ENCODE peak calls at places on chromosomes 5 and 9, in seven cellular contexts. R is mammary epithelial cell, E is stomach, J is IMR-90, X is cardiac fibroblast, B is right lobe of liver, A is AG10803. N is an unnamed sample.

GRCh38 chr5:140926211-140926902 is at the start of gene PCDHAC1:
- DNase-seq in B (peak), X (peak), J (no peak), R (peak), A (peak), E (peak), N (peak)

GRCh38 chr9:36078047-36078446 is 41.3 kb downstream of the RECK start:
- DNase-seq in B (no peak), A (no peak), R (no peak), X (no peak), E (no peak), J (no peak), N (no peak)

GRCh38 chr5:54531536-54531935 is 14.0 kb downstream of the SNX18 start:
- DNase-seq in B (no peak), R (peak), X (no peak), E (no peak), J (no peak), A (no peak), N (peak)

GRCh38 chr5:96026334-96027065 is 64.8 kb upstream of the ELL2 start:
- DNase-seq in B (no peak), E (no peak), R (peak), X (peak), J (peak), A (peak), N (peak)

GRCh38 chr5:152113401-152113800 is 188.8 kb upstream of the GLRA1 start:
- DNase-seq in A (no peak), B (no peak), E (no peak), J (no peak), R (no peak), X (no peak), N (no peak)

GRCh38 chr5:79702606-79703380 is 13.2 kb downstream of the CMYA5 start:
- DNase-seq in A (peak), X (peak), J (no peak), B (no peak), E (no peak), R (peak), N (peak)

GRCh38 chr5:33969572-33970452 is 14.7 kb downstream of the SLC45A2 start:
- DNase-seq in A (peak), E (no peak), R (peak), B (no peak), J (peak), X (peak), N (peak)

GRCh38 chr9:27924502-27924901 is 351.2 kb upstream of the C9orf72 start:
- DNase-seq in A (no peak), R (peak), E (no peak), J (no peak), B (no peak), X (no peak), N (peak)

GRCh38 chr9:15069106-15069505 is 158.9 kb upstream of the FREM1 start:
- DNase-seq in J (no peak), B (no peak), R (no peak), E (no peak), A (no peak), X (no peak), N (no peak)

GRCh38 chr9:84436386-84437114 is 96.0 kb upstream of the SLC28A3 start:
- DNase-seq in B (no peak), R (no peak), J (no peak), A (no peak), X (peak), E (no peak), N (no peak)

GRCh38 chr9:91937031-91937430 is 13.0 kb downstream of the ROR2 start:
- DNase-seq in A (no peak), J (no peak), R (no peak), X (no peak), E (peak), B (no peak), N (no peak)

GRCh38 chr9:120928720-120929389 is 2.3 kb upstream of the TRAF1 start:
- DNase-seq in B (peak), A (peak), E (peak), J (no peak), R (peak), X (peak), N (peak)

GRCh38 chr5:90558344-90559192 is at the start of gene ADGRV1:
- DNase-seq in X (peak), E (peak), B (peak), A (peak), R (peak), J (peak), N (peak)

GRCh38 chr5:100777680-100778281 is 125.3 kb downstream of the ST8SIA4 start:
- DNase-seq in B (no peak), E (no peak), J (peak), X (peak), A (peak), R (peak), N (peak)

GRCh38 chr9:106587021-106587420 is 275.9 kb upstream of the ZNF462 start:
- DNase-seq in R (peak), J (no peak), E (no peak), X (no peak), B (no peak), A (peak), N (peak)

GRCh38 chr5:173099461-173099860 is 43.3 kb downstream of the CREBRF start:
- DNase-seq in A (no peak), R (no peak), B (no peak), E (no peak), J (no peak), X (no peak), N (no peak)

GRCh38 chr5:116466740-116467139 is 107.9 kb downstream of the SEMA6A start:
- DNase-seq in X (no peak), J (no peak), R (no peak), B (no peak), E (no peak), A (no peak), N (no peak)

GRCh38 chr9:110918316-110919054 is 119.8 kb downstream of the LPAR1 start:
- DNase-seq in B (no peak), A (peak), E (no peak), J (peak), X (peak), R (peak), N (peak)

GRCh38 chr5:117888688-117889087 is 1099.7 kb downstream of the DTWD2 start:
- DNase-seq in E (no peak), X (peak), A (no peak), B (no peak), R (no peak), J (peak), N (no peak)

GRCh38 chr5:119327018-119327417 is 28.8 kb upstream of the TNFAIP8 start:
- DNase-seq in X (peak), A (peak), J (peak), B (no peak), R (no peak), E (no peak), N (no peak)

GRCh38 chr5:176597417-176598389 is 12.3 kb downstream of the GPRIN1 start:
- DNase-seq in R (no peak), A (no peak), J (no peak), E (no peak), B (peak), X (no peak), N (no peak)

GRCh38 chr5:176595386-176595943 is 14.5 kb downstream of the GPRIN1 start:
- DNase-seq in A (no peak), J (no peak), X (no peak), R (no peak), E (no peak), B (no peak), N (no peak)

GRCh38 chr5:176596069-176596656 is 13.8 kb downstream of the GPRIN1 start:
- DNase-seq in E (no peak), J (no peak), X (no peak), A (no peak), R (no peak), B (peak), N (no peak)

GRCh38 chr5:176594554-176594953 is 15.4 kb downstream of the GPRIN1 start:
- DNase-seq in B (no peak), J (no peak), R (no peak), X (no peak), A (no peak), E (no peak), N (no peak)

DNA sequence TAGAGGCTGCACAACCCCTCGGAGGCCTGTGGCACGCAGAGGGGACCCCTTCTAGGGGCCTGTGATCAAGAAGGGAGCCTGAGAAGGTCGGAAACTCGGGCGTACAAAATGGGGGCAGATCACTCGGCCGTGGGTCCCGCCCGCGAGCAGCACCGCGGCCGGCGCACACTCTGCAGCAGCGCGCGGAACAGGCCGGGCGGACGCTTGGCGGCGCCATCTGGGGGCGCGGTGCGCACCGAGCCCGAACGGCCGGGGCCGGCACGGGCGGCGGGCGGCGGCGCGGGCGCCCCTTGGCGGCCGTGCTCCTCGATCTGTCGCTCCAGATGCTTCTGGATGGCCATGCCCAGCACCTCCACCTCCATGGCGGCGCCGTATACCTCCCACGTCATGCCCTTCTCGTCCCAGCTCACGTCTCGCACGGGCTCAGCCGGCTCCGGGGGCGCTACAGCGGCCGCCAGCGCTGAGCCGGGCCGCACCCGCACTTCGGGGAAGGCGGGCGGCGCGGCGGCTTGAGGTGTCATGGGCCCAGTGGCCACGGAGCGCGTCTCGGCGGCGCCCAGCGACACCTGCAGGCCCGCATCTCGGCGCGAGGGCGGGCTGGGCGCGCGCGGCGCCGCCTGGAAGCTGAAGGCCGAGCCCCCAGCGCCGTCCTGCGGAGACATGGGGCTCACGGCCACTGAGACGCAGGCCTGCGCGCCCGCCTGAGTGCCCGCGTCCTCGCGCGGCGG is 13.1 kb downstream of the GPRIN1 start:
- DNase-seq in R (no peak), X (peak), A (peak), J (no peak), E (peak), B (peak), N (peak)
- TF ChIP-seq CTCF in R (no peak), X (no peak), A (no peak), J (no peak), E (no peak), B (peak), N (no peak)

DNA sequence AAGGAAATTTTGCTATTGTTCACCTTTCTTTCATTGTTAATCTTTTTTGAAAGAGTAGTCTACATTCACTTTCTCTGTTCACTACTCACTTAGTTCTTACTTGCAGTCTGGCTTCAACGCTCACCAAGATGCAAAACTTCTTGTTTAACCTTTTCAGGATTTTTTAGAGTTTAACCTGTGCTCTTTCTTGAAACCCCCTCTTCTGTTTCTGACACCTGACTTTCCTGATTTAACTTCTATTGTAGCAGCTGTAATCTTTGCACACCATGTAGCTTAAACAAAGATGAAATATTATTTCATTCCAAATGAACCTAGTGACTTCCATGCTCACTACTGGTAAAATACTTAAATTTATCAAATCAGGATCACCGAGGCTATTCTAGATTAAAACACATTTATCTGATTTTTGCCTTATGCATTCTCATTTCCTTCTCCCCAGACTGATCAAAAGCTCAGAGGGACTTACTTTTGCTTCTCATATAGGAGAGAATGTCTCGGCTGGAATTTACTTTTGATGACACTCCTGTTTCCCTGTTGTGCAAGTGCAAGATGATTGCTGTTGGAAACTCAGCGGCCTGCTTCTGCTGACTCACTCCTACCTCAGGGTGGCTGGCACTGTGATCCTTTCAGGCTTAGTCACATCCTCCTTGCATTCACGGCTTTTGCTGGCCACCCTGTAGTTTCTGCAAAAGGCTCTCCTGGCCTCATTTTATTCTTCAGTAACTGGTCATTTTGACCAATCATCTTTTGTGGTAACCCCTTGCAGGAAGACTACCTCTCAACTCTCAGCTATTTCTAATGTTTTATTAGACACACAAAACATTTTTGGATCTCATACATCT is 109.3 kb upstream of the IFNE start:
- DNase-seq in A (peak), E (peak), B (no peak), J (peak), R (peak), X (peak), N (peak)
- H3K4me3 ChIP-seq in A (peak), E (no peak), B (no peak), J (no peak), R (peak), X (peak), N (peak)

GRCh38 chr9:114289571-114290481 is 33.1 kb upstream of the ORM1 start:
- DNase-seq in A (no peak), B (peak), J (no peak), R (no peak), X (no peak), E (no peak), N (no peak)

GRCh38 chr9:114289106-114289505 is 33.8 kb upstream of the ORM1 start:
- DNase-seq in A (no peak), X (no peak), J (no peak), B (peak), E (no peak), R (no peak), N (no peak)

GRCh38 chr9:114287763-114288232 is 35.1 kb upstream of the ORM1 start:
- DNase-seq in J (no peak), X (no peak), B (peak), R (no peak), E (no peak), A (no peak), N (no peak)

GRCh38 chr9:114287001-114287762 is 35.7 kb upstream of the ORM1 start:
- DNase-seq in A (no peak), E (no peak), J (no peak), R (no peak), X (no peak), B (peak), N (no peak)

DNA sequence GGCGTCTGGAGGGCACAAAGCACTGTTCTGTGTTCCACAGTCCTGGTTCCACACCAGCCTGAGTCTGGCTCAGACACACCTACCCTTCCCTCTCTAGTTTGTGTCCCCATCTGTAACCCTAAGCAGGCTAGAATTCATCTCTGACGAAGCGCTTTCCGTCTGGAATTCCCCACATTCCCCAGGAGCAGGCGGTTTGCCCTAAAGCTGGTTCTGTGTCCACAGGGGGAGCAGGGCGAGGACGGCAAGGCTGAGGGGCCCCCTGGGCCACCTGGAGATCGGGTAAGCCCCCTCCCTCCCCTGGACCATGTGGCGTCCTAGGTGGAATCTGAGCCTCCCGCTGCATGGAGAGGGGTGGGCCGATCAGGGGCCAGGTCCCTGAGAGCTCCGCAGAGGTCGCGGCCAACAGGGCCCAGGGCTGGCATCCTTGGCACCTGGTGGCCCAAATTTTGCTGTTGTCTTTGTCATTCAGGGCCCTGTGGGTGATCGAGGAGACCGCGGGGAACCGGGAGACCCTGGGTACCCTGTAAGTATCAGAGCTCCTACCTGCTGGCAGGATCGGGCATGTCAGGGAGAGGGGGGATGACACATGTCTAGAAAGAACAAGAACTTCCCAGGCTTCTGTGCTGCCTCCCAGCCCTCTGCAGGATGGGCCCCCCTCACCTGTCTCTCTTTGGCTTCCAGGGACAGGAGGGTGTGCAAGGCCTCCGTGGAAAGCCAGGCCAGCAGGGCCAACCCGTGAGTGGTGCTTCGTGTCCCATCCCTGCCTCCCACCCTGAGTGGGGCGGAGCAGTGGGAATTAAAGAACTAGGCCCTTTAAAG is 34.5 kb upstream of the ORM1 start:
- DNase-seq in A (peak), J (peak), E (peak), X (peak), B (peak), R (peak), N (peak)
- TF ChIP-seq CTCF in A (peak), J (peak), E (no peak), X (no peak), B (no peak), R (no peak), N (no peak)

DNA sequence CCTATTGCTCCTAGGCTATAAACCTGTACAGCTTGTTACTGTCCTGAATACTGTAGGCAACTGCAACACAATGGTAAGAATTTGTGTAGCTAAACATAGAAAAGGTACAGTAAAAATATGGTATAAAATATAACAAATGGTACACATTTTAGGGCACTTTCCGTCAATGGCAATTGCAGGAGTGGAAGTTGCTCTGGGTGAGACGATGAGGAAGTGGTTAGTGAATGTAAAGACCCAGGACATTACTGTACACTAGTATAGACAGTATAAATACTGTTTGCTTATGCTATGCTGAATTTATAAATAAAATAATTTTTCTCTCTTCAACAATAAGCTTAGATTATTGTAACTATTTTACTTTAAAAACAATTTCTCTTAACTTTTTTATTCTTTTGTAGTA is 15.6 kb upstream of the ADRB2 start:
- DNase-seq in X (no peak), E (no peak), B (no peak), R (no peak), A (no peak), J (no peak), N (no peak)
- H3K4me3 ChIP-seq in X (no peak), E (no peak), B (no peak), R (no peak), A (no peak), J (no peak), N (no peak)

DNA sequence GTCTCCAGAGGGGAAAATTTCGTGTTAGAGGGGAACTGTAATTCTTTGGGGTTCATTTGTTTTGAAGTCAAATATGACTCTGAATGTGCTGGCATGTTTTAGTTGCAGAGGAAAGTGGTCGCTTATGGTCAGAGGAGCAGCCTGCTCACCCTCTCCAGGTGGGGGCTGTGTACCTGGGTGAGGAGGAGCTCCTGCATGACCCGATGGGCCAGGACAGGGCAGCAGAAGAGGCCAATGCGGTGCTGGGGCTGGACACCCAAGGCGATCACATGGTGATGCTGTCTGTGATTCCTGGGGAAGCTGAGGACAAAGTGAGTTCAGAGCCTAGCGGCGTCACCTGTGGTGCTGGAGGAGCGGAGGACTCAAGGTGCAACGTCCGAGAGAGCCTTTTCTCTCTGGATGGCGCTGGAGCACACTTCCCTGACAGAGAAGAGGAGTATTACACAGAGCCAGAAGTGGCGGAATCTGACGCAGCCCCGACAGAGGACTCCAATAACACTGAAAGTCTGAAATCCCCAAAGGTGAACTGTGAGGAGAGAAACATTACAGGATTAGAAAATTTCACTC is 13.5 kb downstream of the TXNDC15 start:
- DNase-seq in B (no peak), J (no peak), A (no peak), R (no peak), E (no peak), X (no peak), N (no peak)
- TF ChIP-seq CTCF in B (no peak), J (no peak), A (no peak), R (no peak), E (no peak), X (no peak), N (no peak)

DNA sequence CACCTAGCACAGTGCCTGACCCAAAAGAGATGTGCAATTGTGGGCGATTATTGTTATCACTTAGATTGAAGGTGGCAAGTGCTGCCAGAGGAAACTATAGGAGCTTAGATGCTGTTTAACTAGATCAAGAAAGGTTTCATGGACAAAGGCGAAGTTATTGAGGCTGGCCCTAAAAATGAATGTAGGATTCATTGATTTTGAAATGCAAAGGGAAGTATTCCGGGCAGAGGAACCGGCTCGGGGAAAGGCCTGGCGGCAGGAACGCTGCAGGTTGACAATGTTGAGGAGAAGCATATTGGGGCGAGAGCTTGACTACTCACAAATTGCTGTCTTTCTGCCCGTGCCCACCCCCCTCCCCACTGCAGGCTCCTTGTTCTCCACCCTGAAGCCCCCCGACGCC is 37.4 kb upstream of the TTC1 start:
- DNase-seq in J (no peak), X (no peak), E (no peak), R (no peak), B (no peak), A (no peak), N (no peak)
- H3K4me3 ChIP-seq in J (no peak), X (no peak), E (peak), R (no peak), B (no peak), A (peak), N (no peak)

GRCh38 chr9:68678430-68678829 is 26.6 kb upstream of the PIP5K1B start:
- DNase-seq in A (no peak), J (peak), E (no peak), R (no peak), B (no peak), X (no peak), N (no peak)
- TF ChIP-seq CTCF in A (peak), J (no peak), E (no peak), R (no peak), B (no peak), X (no peak), N (no peak)

N was measured in epithelial cell of esophagus.